ENCODE peak calls at places on chromosomes 4 and X, in ten cellular contexts. One of them, this sample, is unnamed.

GRCh38 chr4:42396361-42397255 is 680 bp upstream of the SHISA3 start:
- ATAC-seq in aorta: no peak
- ATAC-seq in A549: no peak
- ATAC-seq in pancreas: no peak
- ATAC-seq in heart right ventricle: peak; percentile 8
- ATAC-seq in heart left ventricle: no peak
- ATAC-seq in right lobe of liver: peak; percentile 20
- ATAC-seq in upper lobe of left lung: no peak
- ATAC-seq in CD8-positive, alpha-beta T cell: no peak
- ATAC-seq in upper lobe of right lung: no peak
- ATAC-seq in this sample: no peak

GRCh38 chrX:47645530-47645929 is 4.8 kb downstream of the ELK1 start:
- ATAC-seq in aorta: no peak
- ATAC-seq in A549: no peak
- ATAC-seq in pancreas: no peak
- ATAC-seq in heart right ventricle: no peak
- ATAC-seq in heart left ventricle: no peak
- ATAC-seq in right lobe of liver: peak; percentile 54
- ATAC-seq in upper lobe of left lung: no peak
- ATAC-seq in CD8-positive, alpha-beta T cell: no peak
- ATAC-seq in upper lobe of right lung: peak; percentile 15
- ATAC-seq in this sample: no peak

GRCh38 chr4:44674471-44674870 is 3.7 kb upstream of the GUF1 start:
- ATAC-seq in aorta: no peak
- ATAC-seq in A549: no peak
- ATAC-seq in pancreas: no peak
- ATAC-seq in heart right ventricle: no peak
- ATAC-seq in heart left ventricle: no peak
- ATAC-seq in right lobe of liver: no peak
- ATAC-seq in upper lobe of left lung: no peak
- ATAC-seq in CD8-positive, alpha-beta T cell: no peak
- ATAC-seq in upper lobe of right lung: no peak
- ATAC-seq in this sample: no peak

GRCh38 chr4:24321151-24321550 is 263.2 kb downstream of the DHX15 start:
- ATAC-seq in aorta: no peak
- ATAC-seq in A549: no peak
- ATAC-seq in pancreas: no peak
- ATAC-seq in heart right ventricle: no peak
- ATAC-seq in heart left ventricle: no peak
- ATAC-seq in right lobe of liver: no peak
- ATAC-seq in upper lobe of left lung: no peak
- ATAC-seq in CD8-positive, alpha-beta T cell: no peak
- ATAC-seq in upper lobe of right lung: no peak
- ATAC-seq in this sample: peak; percentile 46

GRCh38 chrX:154731203-154731602 is 19.7 kb downstream of the GAB3 start:
- ATAC-seq in aorta: no peak
- ATAC-seq in A549: no peak
- ATAC-seq in pancreas: no peak
- ATAC-seq in heart right ventricle: no peak
- ATAC-seq in heart left ventricle: no peak
- ATAC-seq in right lobe of liver: no peak
- ATAC-seq in upper lobe of left lung: no peak
- ATAC-seq in CD8-positive, alpha-beta T cell: peak; percentile 47
- ATAC-seq in upper lobe of right lung: no peak
- ATAC-seq in this sample: no peak

GRCh38 chrX:132365490-132365889 is 123.3 kb downstream of the MBNL3 start:
- ATAC-seq in aorta: no peak
- ATAC-seq in A549: no peak
- ATAC-seq in pancreas: no peak
- ATAC-seq in heart right ventricle: no peak
- ATAC-seq in heart left ventricle: no peak
- ATAC-seq in right lobe of liver: no peak
- ATAC-seq in upper lobe of left lung: no peak
- ATAC-seq in CD8-positive, alpha-beta T cell: no peak
- ATAC-seq in upper lobe of right lung: no peak
- ATAC-seq in this sample: no peak

GRCh38 chrX:11421816-11422528 is 128.8 kb downstream of the AMELX start:
- ATAC-seq in aorta: no peak
- ATAC-seq in A549: no peak
- ATAC-seq in pancreas: peak; percentile 72
- ATAC-seq in heart right ventricle: no peak
- ATAC-seq in heart left ventricle: no peak
- ATAC-seq in right lobe of liver: no peak
- ATAC-seq in upper lobe of left lung: no peak
- ATAC-seq in CD8-positive, alpha-beta T cell: no peak
- ATAC-seq in upper lobe of right lung: no peak
- ATAC-seq in this sample: no peak

GRCh38 chr4:159248383-159249178 is 145.7 kb downstream of the RAPGEF2 start:
- ATAC-seq in aorta: peak; percentile 78
- ATAC-seq in A549: peak; percentile 56
- ATAC-seq in pancreas: peak; percentile 78
- ATAC-seq in heart right ventricle: peak; percentile 77
- ATAC-seq in heart left ventricle: peak; percentile 85
- ATAC-seq in right lobe of liver: peak; percentile 87
- ATAC-seq in upper lobe of left lung: no peak
- ATAC-seq in CD8-positive, alpha-beta T cell: no peak
- ATAC-seq in upper lobe of right lung: peak; percentile 66
- ATAC-seq in this sample: peak; percentile 92

GRCh38 chr4:17560065-17560673 is 16.8 kb upstream of the LAP3 start:
- ATAC-seq in aorta: no peak
- ATAC-seq in A549: no peak
- ATAC-seq in pancreas: no peak
- ATAC-seq in heart right ventricle: no peak
- ATAC-seq in heart left ventricle: no peak
- ATAC-seq in right lobe of liver: no peak
- ATAC-seq in upper lobe of left lung: no peak
- ATAC-seq in CD8-positive, alpha-beta T cell: no peak
- ATAC-seq in upper lobe of right lung: no peak
- ATAC-seq in this sample: no peak

GRCh38 chr4:69518102-69518501 is 22.4 kb upstream of the UGT2B4 start:
- ATAC-seq in aorta: no peak
- ATAC-seq in A549: no peak
- ATAC-seq in pancreas: peak; percentile 14
- ATAC-seq in heart right ventricle: no peak
- ATAC-seq in heart left ventricle: no peak
- ATAC-seq in right lobe of liver: peak; percentile 88
- ATAC-seq in upper lobe of left lung: no peak
- ATAC-seq in CD8-positive, alpha-beta T cell: no peak
- ATAC-seq in upper lobe of right lung: no peak
- ATAC-seq in this sample: no peak

GRCh38 chr4:16000708-16001483 is 37.9 kb upstream of the FGFBP2 start:
- ATAC-seq in aorta: peak; percentile 23
- ATAC-seq in A549: peak; percentile 43
- ATAC-seq in pancreas: no peak
- ATAC-seq in heart right ventricle: no peak
- ATAC-seq in heart left ventricle: peak; percentile 33
- ATAC-seq in right lobe of liver: peak; percentile 17
- ATAC-seq in upper lobe of left lung: peak; percentile 25
- ATAC-seq in CD8-positive, alpha-beta T cell: no peak
- ATAC-seq in upper lobe of right lung: peak; percentile 9
- ATAC-seq in this sample: peak; percentile 17

GRCh38 chr4:112277220-112277619 is 8.5 kb downstream of the TIFA start:
- ATAC-seq in aorta: no peak
- ATAC-seq in A549: no peak
- ATAC-seq in pancreas: peak; percentile 59
- ATAC-seq in heart right ventricle: no peak
- ATAC-seq in heart left ventricle: no peak
- ATAC-seq in right lobe of liver: no peak
- ATAC-seq in upper lobe of left lung: no peak
- ATAC-seq in CD8-positive, alpha-beta T cell: no peak
- ATAC-seq in upper lobe of right lung: no peak
- ATAC-seq in this sample: no peak

GRCh38 chr4:137524642-137525384 is 7.5 kb downstream of the PCDH18 start:
- ATAC-seq in aorta: no peak
- ATAC-seq in A549: no peak
- ATAC-seq in pancreas: no peak
- ATAC-seq in heart right ventricle: no peak
- ATAC-seq in heart left ventricle: no peak
- ATAC-seq in right lobe of liver: no peak
- ATAC-seq in upper lobe of left lung: no peak
- ATAC-seq in CD8-positive, alpha-beta T cell: no peak
- ATAC-seq in upper lobe of right lung: no peak
- ATAC-seq in this sample: no peak

GRCh38 chr4:174156239-174156826 is 127.1 kb downstream of the FBXO8 start:
- ATAC-seq in aorta: no peak
- ATAC-seq in A549: peak; percentile 89
- ATAC-seq in pancreas: peak; percentile 84
- ATAC-seq in heart right ventricle: peak; percentile 85
- ATAC-seq in heart left ventricle: peak; percentile 74
- ATAC-seq in right lobe of liver: peak; percentile 78
- ATAC-seq in upper lobe of left lung: no peak
- ATAC-seq in CD8-positive, alpha-beta T cell: no peak
- ATAC-seq in upper lobe of right lung: no peak
- ATAC-seq in this sample: peak; percentile 58

GRCh38 chr4:88285235-88285505 is 809 bp upstream of the PPM1K start:
- ATAC-seq in aorta: no peak
- ATAC-seq in A549: no peak
- ATAC-seq in pancreas: no peak
- ATAC-seq in heart right ventricle: no peak
- ATAC-seq in heart left ventricle: no peak
- ATAC-seq in right lobe of liver: no peak
- ATAC-seq in upper lobe of left lung: no peak
- ATAC-seq in CD8-positive, alpha-beta T cell: no peak
- ATAC-seq in upper lobe of right lung: no peak
- ATAC-seq in this sample: no peak

GRCh38 chr4:151658959-151659593 is 101.7 kb downstream of the GATB start:
- ATAC-seq in aorta: peak; percentile 45
- ATAC-seq in A549: no peak
- ATAC-seq in pancreas: no peak
- ATAC-seq in heart right ventricle: no peak
- ATAC-seq in heart left ventricle: no peak
- ATAC-seq in right lobe of liver: no peak
- ATAC-seq in upper lobe of left lung: no peak
- ATAC-seq in CD8-positive, alpha-beta T cell: no peak
- ATAC-seq in upper lobe of right lung: no peak
- ATAC-seq in this sample: peak; percentile 67

GRCh38 chr4:27149541-27150212 is 289.0 kb downstream of the STIM2 start:
- ATAC-seq in aorta: no peak
- ATAC-seq in A549: no peak
- ATAC-seq in pancreas: no peak
- ATAC-seq in heart right ventricle: no peak
- ATAC-seq in heart left ventricle: no peak
- ATAC-seq in right lobe of liver: no peak
- ATAC-seq in upper lobe of left lung: no peak
- ATAC-seq in CD8-positive, alpha-beta T cell: no peak
- ATAC-seq in upper lobe of right lung: no peak
- ATAC-seq in this sample: no peak

GRCh38 chr4:32661229-32661628 is 1941.1 kb downstream of the PCDH7 start:
- ATAC-seq in aorta: no peak
- ATAC-seq in A549: no peak
- ATAC-seq in pancreas: peak; percentile 11
- ATAC-seq in heart right ventricle: no peak
- ATAC-seq in heart left ventricle: no peak
- ATAC-seq in right lobe of liver: peak; percentile 73
- ATAC-seq in upper lobe of left lung: no peak
- ATAC-seq in CD8-positive, alpha-beta T cell: no peak
- ATAC-seq in upper lobe of right lung: no peak
- ATAC-seq in this sample: no peak

GRCh38 chrX:42119076-42119475 is 195.7 kb upstream of the CASK start:
- ATAC-seq in aorta: no peak
- ATAC-seq in A549: peak; percentile 94
- ATAC-seq in pancreas: no peak
- ATAC-seq in heart right ventricle: no peak
- ATAC-seq in heart left ventricle: peak; percentile 46
- ATAC-seq in right lobe of liver: no peak
- ATAC-seq in upper lobe of left lung: no peak
- ATAC-seq in CD8-positive, alpha-beta T cell: no peak
- ATAC-seq in upper lobe of right lung: no peak
- ATAC-seq in this sample: no peak

GRCh38 chr4:184275766-184276165 is 58.1 kb upstream of the ENPP6 start:
- ATAC-seq in aorta: no peak
- ATAC-seq in A549: no peak
- ATAC-seq in pancreas: no peak
- ATAC-seq in heart right ventricle: no peak
- ATAC-seq in heart left ventricle: no peak
- ATAC-seq in right lobe of liver: no peak
- ATAC-seq in upper lobe of left lung: no peak
- ATAC-seq in CD8-positive, alpha-beta T cell: no peak
- ATAC-seq in upper lobe of right lung: peak; percentile 17
- ATAC-seq in this sample: no peak
- H3K4me1 ChIP-seq in aorta: no peaks in the 10 kb centered on the region
- H3K4me1 ChIP-seq in A549: no peaks in the 10 kb centered on the region
- H3K4me1 ChIP-seq in pancreas: no peaks in the 10 kb centered on the region
- H3K4me1 ChIP-seq in heart right ventricle: peaks cover under 1% of the 10 kb centered on the region
- H3K4me1 ChIP-seq in heart left ventricle: no peaks in the 10 kb centered on the region
- H3K4me1 ChIP-seq in right lobe of liver: peaks cover 7% of the 10 kb centered on the region
- H3K4me1 ChIP-seq in upper lobe of left lung: no peaks in the 10 kb centered on the region
- H3K4me1 ChIP-seq in CD8-positive, alpha-beta T cell: peaks cover 6% of the 10 kb centered on the region
- H3K4me1 ChIP-seq in upper lobe of right lung: peaks cover 3% of the 10 kb centered on the region
- H3K4me1 ChIP-seq in this sample: no peaks in the 10 kb centered on the region

GRCh38 chr4:52863324-52863723 is 1.2 kb downstream of the RASL11B start:
- ATAC-seq in aorta: no peak
- ATAC-seq in A549: no peak
- ATAC-seq in pancreas: no peak
- ATAC-seq in heart right ventricle: no peak
- ATAC-seq in heart left ventricle: no peak
- ATAC-seq in right lobe of liver: no peak
- ATAC-seq in upper lobe of left lung: no peak
- ATAC-seq in CD8-positive, alpha-beta T cell: no peak
- ATAC-seq in upper lobe of right lung: no peak
- ATAC-seq in this sample: no peak
- H3K27ac ChIP-seq in aorta: peak overlapping the region; percentile 11
- H3K27ac ChIP-seq in A549: no peak overlapping the region
- H3K27ac ChIP-seq in pancreas: no peak overlapping the region
- H3K27ac ChIP-seq in heart right ventricle: peak overlapping the region; percentile 78
- H3K27ac ChIP-seq in heart left ventricle: peak overlapping the region; percentile 90
- H3K27ac ChIP-seq in right lobe of liver: no peak overlapping the region
- H3K27ac ChIP-seq in upper lobe of left lung: no peak overlapping the region
- H3K27ac ChIP-seq in CD8-positive, alpha-beta T cell: no peak overlapping the region
- H3K27ac ChIP-seq in upper lobe of right lung: no peak overlapping the region
- H3K27ac ChIP-seq in this sample: no peak overlapping the region

DNA sequence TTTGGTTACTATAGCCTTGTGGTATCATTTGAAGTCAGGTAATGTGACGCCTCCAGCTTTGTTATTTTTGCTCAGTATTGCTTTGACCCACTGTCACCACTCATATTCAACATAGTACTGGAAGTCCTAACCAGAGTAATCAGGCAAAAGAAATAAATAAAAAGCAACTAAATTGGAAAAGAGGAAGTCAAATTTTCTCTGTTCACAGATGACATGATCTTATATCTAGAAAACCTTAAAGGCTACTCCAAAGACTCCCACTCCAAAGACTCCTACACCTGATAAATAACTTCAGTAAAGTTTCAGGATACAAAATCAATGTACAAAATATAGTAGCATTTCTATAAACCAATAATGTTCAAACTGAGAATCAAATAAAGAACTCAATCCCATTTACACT is 348.6 kb downstream of the CXXC4 start:
- ATAC-seq in aorta: no peak
- ATAC-seq in A549: no peak
- ATAC-seq in pancreas: no peak
- ATAC-seq in heart right ventricle: no peak
- ATAC-seq in heart left ventricle: no peak
- ATAC-seq in right lobe of liver: no peak
- ATAC-seq in upper lobe of left lung: no peak
- ATAC-seq in CD8-positive, alpha-beta T cell: no peak
- ATAC-seq in upper lobe of right lung: no peak
- ATAC-seq in this sample: no peak
- H3K4me3 ChIP-seq in aorta: no peak overlapping the region
- H3K4me3 ChIP-seq in A549: no peak overlapping the region
- H3K4me3 ChIP-seq in pancreas: no peak overlapping the region
- H3K4me3 ChIP-seq in heart right ventricle: no peak overlapping the region
- H3K4me3 ChIP-seq in heart left ventricle: no peak overlapping the region
- H3K4me3 ChIP-seq in right lobe of liver: no peak overlapping the region
- H3K4me3 ChIP-seq in upper lobe of left lung: no peak overlapping the region
- H3K4me3 ChIP-seq in CD8-positive, alpha-beta T cell: no peak overlapping the region
- H3K4me3 ChIP-seq in upper lobe of right lung: no peak overlapping the region
- H3K4me3 ChIP-seq in this sample: no peak overlapping the region

GRCh38 chr4:6281436-6282144 is 11.9 kb downstream of the WFS1 start:
- ATAC-seq in aorta: peak; percentile 47
- ATAC-seq in A549: no peak
- ATAC-seq in pancreas: no peak
- ATAC-seq in heart right ventricle: peak; percentile 5
- ATAC-seq in heart left ventricle: peak; percentile 68
- ATAC-seq in right lobe of liver: no peak
- ATAC-seq in upper lobe of left lung: peak; percentile 4
- ATAC-seq in CD8-positive, alpha-beta T cell: no peak
- ATAC-seq in upper lobe of right lung: peak; percentile 52
- ATAC-seq in this sample: peak; percentile 71
- H3K4me1 ChIP-seq in aorta: no peaks in the 10 kb centered on the region
- H3K4me1 ChIP-seq in A549: no peaks in the 10 kb centered on the region
- H3K4me1 ChIP-seq in pancreas: peaks cover 9% of the 10 kb centered on the region
- H3K4me1 ChIP-seq in heart right ventricle: peaks cover 67% of the 10 kb centered on the region
- H3K4me1 ChIP-seq in heart left ventricle: peaks cover 58% of the 10 kb centered on the region
- H3K4me1 ChIP-seq in right lobe of liver: peaks cover 4% of the 10 kb centered on the region
- H3K4me1 ChIP-seq in upper lobe of left lung: peaks cover 58% of the 10 kb centered on the region
- H3K4me1 ChIP-seq in CD8-positive, alpha-beta T cell: peaks cover 13% of the 10 kb centered on the region
- H3K4me1 ChIP-seq in upper lobe of right lung: peaks cover 49% of the 10 kb centered on the region
- H3K4me1 ChIP-seq in this sample: peaks cover 49% of the 10 kb centered on the region